ENCODE peak calls at places on chromosomes 3 and 15, in ten cellular contexts. B, Y, V, X, J, T, W, Q, E and Z are unnamed samples.

GRCh38 chr15:69665641-69666091 is 213.0 kb downstream of the RPLP1 start:
- DNase-seq in B (no peak), Y (no peak), V (no peak), X (peak; percentile 32), J (peak; percentile 12), T (no peak), W (no peak), Q (no peak), E (no peak), Z (no peak)

GRCh38 chr3:159632847-159633246 is 355.8 kb upstream of the IL12A start:
- DNase-seq in B (no peak), Y (no peak), V (no peak), X (no peak), J (no peak), T (no peak), W (no peak), Q (no peak), E (no peak), Z (no peak)

GRCh38 chr3:11985866-11986265 is 18.3 kb upstream of the SYN2 start:
- DNase-seq in B (no peak), Y (no peak), V (no peak), X (no peak), J (no peak), T (no peak), W (no peak), Q (no peak), E (no peak), Z (no peak)

GRCh38 chr3:40211579-40211978 is 97.9 kb upstream of the EIF1B start:
- DNase-seq in B (no peak), Y (no peak), V (no peak), X (no peak), J (no peak), T (no peak), W (no peak), Q (peak; percentile 6), E (no peak), Z (no peak)

GRCh38 chr3:56347219-56347871 is 120.9 kb downstream of the ERC2 start:
- DNase-seq in B (no peak), Y (no peak), V (peak; percentile 64), X (peak; percentile 63), J (peak; percentile 92), T (peak; percentile 1), W (no peak), Q (no peak), E (peak; percentile 80), Z (no peak)

GRCh38 chr15:101615986-101616848 is 36.0 kb downstream of the TM2D3 start:
- DNase-seq in B (no peak), Y (peak; percentile 38), V (peak; percentile 80), X (peak; percentile 77), J (peak; percentile 77), T (no peak), W (no peak), Q (peak; percentile 49), E (peak; percentile 83), Z (no peak)

GRCh38 chr3:179710079-179710478 is 57.2 kb downstream of the USP13 start:
- DNase-seq in B (no peak), Y (no peak), V (no peak), X (no peak), J (no peak), T (no peak), W (no peak), Q (no peak), E (peak; percentile 64), Z (no peak)

GRCh38 chr15:89888214-89888804 is 5.5 kb downstream of the AP3S2 start:
- DNase-seq in B (no peak), Y (peak; percentile 26), V (no peak), X (no peak), J (no peak), T (no peak), W (peak; percentile 55), Q (peak; percentile 50), E (no peak), Z (no peak)

GRCh38 chr15:44075535-44075934 is 119.5 kb downstream of the FRMD5 start:
- DNase-seq in B (no peak), Y (no peak), V (no peak), X (no peak), J (no peak), T (no peak), W (no peak), Q (no peak), E (no peak), Z (no peak)

GRCh38 chr3:59653405-59654119 is 603.7 kb upstream of the CFAP20DC start:
- DNase-seq in B (no peak), Y (no peak), V (no peak), X (no peak), J (no peak), T (no peak), W (no peak), Q (no peak), E (no peak), Z (no peak)

GRCh38 chr15:51129513-51130197 is 34.9 kb upstream of the TNFAIP8L3 start:
- DNase-seq in B (no peak), Y (no peak), V (no peak), X (no peak), J (no peak), T (no peak), W (no peak), Q (no peak), E (no peak), Z (no peak)

GRCh38 chr15:44219073-44219472 is 24.0 kb upstream of the FRMD5 start:
- DNase-seq in B (no peak), Y (no peak), V (no peak), X (no peak), J (no peak), T (no peak), W (no peak), Q (no peak), E (no peak), Z (no peak)

GRCh38 chr3:172332256-172333041 is 115.8 kb downstream of the GHSR start:
- DNase-seq in B (peak; percentile 12), Y (peak; percentile 54), V (peak; percentile 62), X (peak; percentile 71), J (peak; percentile 72), T (peak; percentile 33), W (no peak), Q (peak; percentile 56), E (peak; percentile 76), Z (peak; percentile 32)

GRCh38 chr15:27762471-27762870 is 336.6 kb downstream of the OCA2 start:
- DNase-seq in B (no peak), Y (no peak), V (no peak), X (no peak), J (no peak), T (no peak), W (no peak), Q (no peak), E (no peak), Z (no peak)

GRCh38 chr15:69595009-69595825 is 142.6 kb downstream of the RPLP1 start:
- DNase-seq in B (no peak), Y (peak; percentile 50), V (peak; percentile 70), X (peak; percentile 64), J (no peak), T (no peak), W (no peak), Q (no peak), E (no peak), Z (no peak)